ENCODE peak calls at places on chromosomes 16 and 17, in seven cellular contexts. E is IMR-90, G is neuronal stem cell, V is mesendoderm, R is H1, M is H9, S is mesenchymal stem cell. W is an unnamed sample.

GRCh38 chr17:31444026-31444425 is 52.6 kb downstream of the RAB11FIP4 start:
- DNase-seq in V (no peak), R (no peak), G (no peak), E (peak; percentile 40), M (no peak), S (no peak), W (no peak)

GRCh38 chr17:65670667-65671371 is 109.4 kb upstream of the AXIN2 start:
- DNase-seq in E (no peak), G (no peak), R (no peak), V (no peak), S (no peak), M (no peak), W (no peak)

GRCh38 chr17:61454932-61455753 is 2.9 kb downstream of the TBX4 start:
- DNase-seq in G (no peak), S (no peak), V (no peak), R (no peak), E (no peak), M (peak; percentile 66), W (no peak)

GRCh38 chr16:11721781-11722467 is 20.7 kb downstream of the TXNDC11 start:
- DNase-seq in G (no peak), R (no peak), M (no peak), S (no peak), V (no peak), E (no peak), W (no peak)

GRCh38 chr17:83100853-83101391 is 21.5 kb downstream of the METRNL start:
- DNase-seq in M (no peak), V (no peak), G (no peak), S (no peak), E (no peak), R (no peak), W (no peak)

GRCh38 chr17:65609749-65610148 is 48.3 kb upstream of the AXIN2 start:
- DNase-seq in R (no peak), G (no peak), M (no peak), E (no peak), V (no peak), S (no peak), W (no peak)

GRCh38 chr17:83191388-83192160 is 112.2 kb downstream of the METRNL start:
- DNase-seq in G (no peak), S (no peak), R (no peak), V (no peak), E (no peak), M (no peak), W (no peak)

GRCh38 chr16:24156777-24157176 is 99.4 kb upstream of the CACNG3 start:
- DNase-seq in R (no peak), G (no peak), M (no peak), V (no peak), S (no peak), E (no peak), W (no peak)

GRCh38 chr16:88128556-88128955 is 177.3 kb downstream of the BANP start:
- DNase-seq in M (no peak), E (no peak), G (no peak), S (no peak), R (no peak), V (no peak), W (no peak)

GRCh38 chr17:58487589-58488427 is at the start of gene HSF5:
- DNase-seq in R (no peak), E (no peak), S (no peak), M (peak; percentile 88), G (no peak), V (no peak), W (no peak)

GRCh38 chr17:17562145-17562529 is 29.4 kb downstream of the PEMT start:
- DNase-seq in R (no peak), M (no peak), E (no peak), V (no peak), G (no peak), S (no peak), W (no peak)

GRCh38 chr16:65689726-65690125 is 567.9 kb upstream of the CDH11 start:
- DNase-seq in G (no peak), R (no peak), M (no peak), S (no peak), V (no peak), E (no peak), W (no peak)

GRCh38 chr16:67163903-67164558 is 514 bp upstream of the HSF4 start:
- DNase-seq in R (no peak), S (peak; percentile 51), E (no peak), M (no peak), G (no peak), V (no peak), W (no peak)

GRCh38 chr16:82945420-82946096 is 318.8 kb downstream of the CDH13 start:
- DNase-seq in S (no peak), M (no peak), E (no peak), R (no peak), V (no peak), G (no peak), W (no peak)

GRCh38 chr17:41989702-41990419 is 23.3 kb downstream of the CNP start:
- DNase-seq in E (no peak), R (no peak), V (no peak), M (no peak), G (no peak), S (no peak), W (peak; percentile 80)

GRCh38 chr16:85507342-85507741 is 105.8 kb upstream of the GSE1 start:
- DNase-seq in M (no peak), G (no peak), R (no peak), E (no peak), V (no peak), S (no peak), W (no peak)

GRCh38 chr16:74942977-74943918 is 41.7 kb downstream of the WDR59 start:
- DNase-seq in S (no peak), E (no peak), R (no peak), V (no peak), G (no peak), M (no peak), W (no peak)

GRCh38 chr17:29036584-29036983 is 6.4 kb upstream of the PIPOX start:
- DNase-seq in V (no peak), S (no peak), R (no peak), M (peak; percentile 67), G (no peak), E (no peak), W (no peak)
- H3K4me2 ChIP-seq in V (no peak overlapping the region), S (no peak overlapping the region), R (no peak overlapping the region), M (no peak overlapping the region), G (no peak overlapping the region), E (no peak overlapping the region), W (no peak overlapping the region)

DNA sequence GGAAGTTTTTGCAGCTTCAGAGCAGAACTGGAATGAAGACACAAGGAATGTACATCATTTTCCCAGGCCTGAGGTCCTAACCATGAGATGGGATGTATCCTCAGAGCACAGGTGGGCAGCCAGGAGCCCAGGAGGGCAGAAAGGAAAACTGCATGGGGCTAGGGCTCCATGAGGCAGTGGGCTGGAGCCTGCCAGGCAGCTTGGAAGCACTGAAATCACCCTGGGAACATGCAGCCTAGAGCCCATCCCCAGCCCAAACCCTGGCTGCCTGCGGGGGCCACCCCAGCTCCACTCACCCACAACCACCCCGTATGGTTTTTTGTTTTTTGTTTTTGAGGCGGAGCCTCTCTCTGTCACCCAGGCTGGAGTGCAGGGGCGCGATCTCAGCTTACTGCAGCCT is 86.2 kb upstream of the SIAH1 start:
- DNase-seq in V (no peak), G (no peak), S (no peak), E (no peak), R (no peak), M (no peak), W (no peak)
- H2BK120ac ChIP-seq in V (no peak overlapping the region), G (no peak overlapping the region), S (no peak overlapping the region), E (no peak overlapping the region), R (no peak overlapping the region), M (no peak overlapping the region), W (no peak overlapping the region)

GRCh38 chr17:74211141-74211928 is 2.0 kb upstream of the TTYH2 start:
- DNase-seq in R (no peak), M (peak; percentile 82), V (peak; percentile 91), S (peak; percentile 37), E (no peak), G (no peak), W (peak; percentile 39)

GRCh38 chr17:74211929-74212261 is 1.5 kb upstream of the TTYH2 start:
- DNase-seq in M (no peak), E (no peak), G (no peak), S (no peak), V (no peak), R (no peak), W (no peak)

GRCh38 chr17:74212913-74213791 is at the start of gene TTYH2:
- DNase-seq in E (peak; percentile 82), S (peak; percentile 92), R (no peak), M (peak; percentile 94), V (peak; percentile 88), G (peak; percentile 62), W (peak; percentile 65)

GRCh38 chr17:74212262-74212912 is 984 bp upstream of the TTYH2 start:
- DNase-seq in E (no peak), V (no peak), R (no peak), M (peak; percentile 75), S (peak; percentile 54), G (no peak), W (no peak)

DNA sequence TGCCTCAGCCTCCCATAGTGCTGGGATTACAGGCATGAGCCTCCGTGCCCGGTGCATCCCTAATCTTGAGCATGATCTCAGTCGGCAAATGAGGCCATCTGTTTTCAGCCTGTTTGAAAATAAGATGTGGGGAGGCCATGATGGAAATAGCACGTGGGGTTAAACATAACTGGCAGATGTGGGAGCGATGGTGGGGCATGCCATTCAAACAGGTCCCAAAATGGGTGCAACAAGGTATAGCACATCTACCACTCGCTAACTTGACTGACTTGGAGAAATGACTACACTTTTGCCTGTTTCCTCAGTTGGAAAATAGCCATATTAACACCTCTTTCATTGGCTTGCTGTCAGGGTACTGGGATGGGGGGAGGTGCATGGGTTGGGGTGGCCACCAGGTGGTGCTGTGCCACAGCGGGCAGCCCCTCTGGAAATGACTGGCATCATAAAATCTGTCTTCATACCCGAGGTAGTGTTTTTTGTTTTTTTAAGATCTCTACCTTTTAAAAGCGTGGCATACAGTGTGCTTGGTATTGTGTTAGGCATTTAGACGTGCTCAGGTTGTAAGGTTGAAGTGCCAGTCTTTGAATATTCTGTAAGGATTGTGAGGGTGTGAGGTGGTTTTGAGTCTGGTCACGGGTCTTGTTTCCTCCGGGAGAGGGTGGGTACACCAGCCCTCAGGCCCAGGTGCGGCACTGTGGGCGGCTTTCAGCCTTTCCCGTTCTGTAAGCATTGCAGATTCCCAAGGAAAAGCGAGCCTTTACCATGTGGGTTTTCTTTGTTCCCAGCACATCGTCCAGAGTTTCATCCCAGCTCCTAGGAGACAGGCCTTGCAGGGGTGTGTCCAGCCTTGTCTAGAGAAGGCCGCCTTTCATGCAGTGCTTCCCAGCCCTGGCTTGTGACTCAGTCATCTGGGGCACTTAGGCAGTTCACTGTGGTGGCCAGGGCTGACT is 2.9 kb upstream of the TTYH2 start:
- DNase-seq in M (peak; percentile 85), R (no peak), S (peak; percentile 78), E (peak; percentile 58), G (peak; percentile 37), V (peak; percentile 71), W (peak; percentile 45)
- H3K4me2 ChIP-seq in M (peak overlapping the region; percentile 88), R (peak overlapping the region; percentile 84), S (no peak overlapping the region), E (no peak overlapping the region), G (no peak overlapping the region), V (no peak overlapping the region), W (peak overlapping the region; percentile 46)

GRCh38 chr17:37429442-37429841 is 22.8 kb downstream of the TADA2A start:
- DNase-seq in R (no peak), S (no peak), E (peak; percentile 43), M (no peak), V (no peak), G (no peak), W (no peak)
- H2BK120ac ChIP-seq in R (no peak overlapping the region), S (no peak overlapping the region), E (no peak overlapping the region), M (no peak overlapping the region), V (no peak overlapping the region), G (no peak overlapping the region), W (no peak overlapping the region)